ENCODE peak calls at places on chromosomes 3 and 15, in five cellular contexts. C is heart right ventricle; D is mesendoderm; V is neural crest cell; N is stimulated activated CD4-positive, alpha-beta T cell treated with anti-CD3 and anti-CD28 coated beads, Interleukin-4, amount 100 ng/mL, for 48 hours. H is an unnamed sample.

GRCh38 chr3:181919375-181919774 is 207.7 kb downstream of the SOX2 start:
- DNase-seq in V (no peak), N (no peak), D (no peak), C (no peak), H (no peak)

GRCh38 chr15:33013827-33014445 is 180.6 kb downstream of the FMN1 start:
- DNase-seq in V (no peak), C (no peak), D (no peak), N (no peak), H (no peak)

GRCh38 chr3:177960722-177961121 is 575.5 kb upstream of the KCNMB2 start:
- DNase-seq in V (no peak), C (no peak), D (no peak), N (no peak), H (no peak)

GRCh38 chr15:85479071-85479647 is 98.8 kb downstream of the AKAP13 start:
- DNase-seq in D (peak), V (no peak), N (no peak), C (no peak), H (no peak)

GRCh38 chr15:67241132-67241855 is 13.2 kb downstream of the AAGAB start:
- DNase-seq in V (no peak), C (no peak), N (no peak), D (peak), H (peak)

GRCh38 chr15:87362531-87362930 is 894.0 kb downstream of the NTRK3 start:
- DNase-seq in D (no peak), C (no peak), N (no peak), V (no peak), H (no peak)

GRCh38 chr3:186589856-186590579 is 19.5 kb downstream of the DNAJB11 start:
- DNase-seq in V (no peak), N (no peak), D (no peak), C (no peak), H (no peak)

GRCh38 chr3:119352235-119352634 is 58.1 kb downstream of the ARHGAP31 start:
- DNase-seq in V (no peak), N (peak), D (peak), C (no peak), H (peak)

GRCh38 chr3:59040902-59041301 is 8.9 kb downstream of the CFAP20DC start:
- DNase-seq in V (no peak), D (no peak), N (no peak), C (no peak), H (no peak)

GRCh38 chr15:61994216-61994615 is 66.0 kb downstream of the VPS13C start:
- DNase-seq in N (no peak), C (no peak), D (no peak), V (no peak), H (no peak)

GRCh38 chr15:59143281-59143680 is 38.3 kb downstream of the CCNB2 start:
- DNase-seq in V (no peak), C (no peak), D (no peak), N (no peak), H (no peak)

GRCh38 chr3:60046212-60046611 is 996.4 kb upstream of the CFAP20DC start:
- DNase-seq in N (no peak), C (no peak), D (no peak), V (no peak), H (no peak)

GRCh38 chr3:127141921-127142730 is 50.8 kb upstream of the PRR23E start:
- DNase-seq in N (no peak), V (no peak), D (peak), C (no peak), H (no peak)

GRCh38 chr15:99408236-99409096 is 157.2 kb downstream of the LRRC28 start:
- DNase-seq in V (no peak), N (no peak), D (no peak), C (no peak), H (no peak)

GRCh38 chr3:183211390-183211789 is 41.7 kb upstream of the B3GNT5 start:
- DNase-seq in D (no peak), C (peak), V (no peak), N (no peak), H (no peak)

GRCh38 chr3:134087046-134087974 is 57.6 kb upstream of the SLCO2A1 start:
- DNase-seq in N (no peak), C (no peak), V (no peak), D (no peak), H (no peak)

GRCh38 chr3:146156060-146156459 is 4.9 kb downstream of the PLOD2 start:
- DNase-seq in V (no peak), D (no peak), N (no peak), C (no peak), H (no peak)

GRCh38 chr3:160368804-160369203 is 30.2 kb downstream of the IFT80 start:
- DNase-seq in N (no peak), D (no peak), V (no peak), C (no peak), H (no peak)

GRCh38 chr3:107921083-107921482 is 169.7 kb downstream of the CD47 start:
- DNase-seq in D (no peak), V (no peak), C (no peak), N (no peak), H (no peak)

GRCh38 chr3:16249336-16249735 is 15.4 kb downstream of the DPH3 start:
- DNase-seq in V (peak), D (peak), N (no peak), C (no peak), H (no peak)

GRCh38 chr3:45896956-45897355 is 10.6 kb downstream of the CCR9 start:
- DNase-seq in D (no peak), C (no peak), V (no peak), N (no peak), H (no peak)

GRCh38 chr3:27978440-27978839 is 256.3 kb upstream of the EOMES start:
- DNase-seq in V (no peak), C (no peak), N (no peak), D (no peak), H (no peak)

GRCh38 chr3:52722491-52722890 is 16.6 kb downstream of the SPCS1 start:
- DNase-seq in C (no peak), N (no peak), D (no peak), V (no peak), H (no peak)

GRCh38 chr3:54278960-54279359 is 156.6 kb downstream of the CACNA2D3 start:
- DNase-seq in N (no peak), C (no peak), V (no peak), D (no peak), H (no peak)

GRCh38 chr3:182740710-182741109 is 52.6 kb upstream of the ATP11B start:
- DNase-seq in D (peak), N (no peak), C (no peak), V (no peak), H (no peak)

GRCh38 chr3:149016669-149017541 is 25.6 kb downstream of the GYG1 start:
- DNase-seq in C (no peak), V (no peak), N (no peak), D (no peak), H (no peak)

GRCh38 chr3:8623741-8624140 is 20.9 kb downstream of the SSUH2 start:
- DNase-seq in D (no peak), N (no peak), V (no peak), C (no peak), H (no peak)

GRCh38 chr15:48855501-48856440 is 22.2 kb upstream of the EID1 start:
- DNase-seq in C (no peak), N (no peak), V (no peak), D (peak), H (no peak)